ENCODE peak calls at places on chromosomes 3 and 15, in five cellular contexts. One of them, this sample, is unnamed.

GRCh38 chr3:140863481-140864084 is 78.1 kb upstream of the SLC25A36 start:
- DNase-seq in heart left ventricle: no peak
- DNase-seq in hepatocyte: peak; percentile 82
- DNase-seq in cardiac muscle cell: peak; percentile 61
- DNase-seq in right cardiac atrium: no peak
- DNase-seq in this sample: peak; percentile 36

GRCh38 chr3:51886447-51886846 is 11.0 kb upstream of the IQCF5 start:
- DNase-seq in right cardiac atrium: no peak
- DNase-seq in cardiac muscle cell: no peak
- DNase-seq in heart left ventricle: no peak
- DNase-seq in hepatocyte: no peak
- DNase-seq in this sample: no peak

GRCh38 chr3:17753271-17753992 is 11.0 kb upstream of the TBC1D5 start:
- DNase-seq in hepatocyte: no peak
- DNase-seq in heart left ventricle: no peak
- DNase-seq in cardiac muscle cell: no peak
- DNase-seq in right cardiac atrium: peak; percentile 60
- DNase-seq in this sample: no peak

GRCh38 chr3:45756055-45756454 is 40.3 kb downstream of the SLC6A20 start:
- DNase-seq in right cardiac atrium: no peak
- DNase-seq in cardiac muscle cell: no peak
- DNase-seq in hepatocyte: no peak
- DNase-seq in heart left ventricle: no peak
- DNase-seq in this sample: no peak

GRCh38 chr3:117553461-117553860 is 843.9 kb downstream of the TUSC7 start:
- DNase-seq in right cardiac atrium: no peak
- DNase-seq in cardiac muscle cell: peak; percentile 9
- DNase-seq in heart left ventricle: no peak
- DNase-seq in hepatocyte: peak; percentile 37
- DNase-seq in this sample: no peak

GRCh38 chr15:79073336-79073735 is 17.2 kb downstream of the RASGRF1 start:
- DNase-seq in cardiac muscle cell: no peak
- DNase-seq in heart left ventricle: no peak
- DNase-seq in right cardiac atrium: no peak
- DNase-seq in hepatocyte: no peak
- DNase-seq in this sample: no peak

GRCh38 chr3:68958932-68959331 is 26.6 kb upstream of the TAFA4 start:
- DNase-seq in hepatocyte: no peak
- DNase-seq in right cardiac atrium: no peak
- DNase-seq in cardiac muscle cell: no peak
- DNase-seq in heart left ventricle: no peak
- DNase-seq in this sample: no peak

GRCh38 chr3:127688416-127689265 is 15.9 kb downstream of the ABTB1 start:
- DNase-seq in hepatocyte: peak; percentile 30
- DNase-seq in cardiac muscle cell: peak; percentile 34
- DNase-seq in heart left ventricle: peak; percentile 71
- DNase-seq in right cardiac atrium: peak; percentile 80
- DNase-seq in this sample: peak; percentile 1

GRCh38 chr3:126019683-126020082 is 50.7 kb downstream of the ROPN1B start:
- DNase-seq in cardiac muscle cell: no peak
- DNase-seq in hepatocyte: no peak
- DNase-seq in heart left ventricle: no peak
- DNase-seq in right cardiac atrium: no peak
- DNase-seq in this sample: no peak

GRCh38 chr3:52248165-52248541 is 2.6 kb downstream of the PPM1M start:
- DNase-seq in heart left ventricle: no peak
- DNase-seq in hepatocyte: no peak
- DNase-seq in right cardiac atrium: peak; percentile 46
- DNase-seq in cardiac muscle cell: no peak
- DNase-seq in this sample: no peak

GRCh38 chr15:31297221-31297879 is 29.3 kb upstream of the KLF13 start:
- DNase-seq in cardiac muscle cell: no peak
- DNase-seq in heart left ventricle: no peak
- DNase-seq in right cardiac atrium: no peak
- DNase-seq in hepatocyte: no peak
- DNase-seq in this sample: no peak

GRCh38 chr3:104005815-104006214 is 1360.9 kb upstream of the ALCAM start:
- DNase-seq in heart left ventricle: no peak
- DNase-seq in cardiac muscle cell: no peak
- DNase-seq in right cardiac atrium: no peak
- DNase-seq in hepatocyte: no peak
- DNase-seq in this sample: no peak

GRCh38 chr3:58173670-58174472 is 36.9 kb downstream of the DNASE1L3 start:
- DNase-seq in heart left ventricle: peak; percentile 79
- DNase-seq in hepatocyte: peak; percentile 63
- DNase-seq in right cardiac atrium: peak; percentile 81
- DNase-seq in cardiac muscle cell: peak; percentile 24
- DNase-seq in this sample: peak; percentile 94

GRCh38 chr15:28892789-28893610 is 7.2 kb downstream of the APBA2 start:
- DNase-seq in heart left ventricle: no peak
- DNase-seq in hepatocyte: no peak
- DNase-seq in cardiac muscle cell: peak; percentile 31
- DNase-seq in right cardiac atrium: no peak
- DNase-seq in this sample: peak; percentile 47

GRCh38 chr3:120448707-120449650 is 1.8 kb downstream of the FSTL1 start:
- DNase-seq in hepatocyte: peak; percentile 38
- DNase-seq in cardiac muscle cell: peak; percentile 77
- DNase-seq in right cardiac atrium: peak; percentile 60
- DNase-seq in heart left ventricle: no peak
- DNase-seq in this sample: no peak

GRCh38 chr3:197516517-197516889 is 39.3 kb downstream of the BDH1 start:
- DNase-seq in right cardiac atrium: no peak
- DNase-seq in heart left ventricle: no peak
- DNase-seq in hepatocyte: peak; percentile 87
- DNase-seq in cardiac muscle cell: peak; percentile 78
- DNase-seq in this sample: no peak

GRCh38 chr3:111277226-111277625 is 205.6 kb downstream of the NECTIN3 start:
- DNase-seq in hepatocyte: peak; percentile 45
- DNase-seq in right cardiac atrium: no peak
- DNase-seq in cardiac muscle cell: peak; percentile 54
- DNase-seq in heart left ventricle: no peak
- DNase-seq in this sample: no peak

GRCh38 chr3:43236008-43236407 is 50.3 kb upstream of the SNRK start:
- DNase-seq in cardiac muscle cell: no peak
- DNase-seq in right cardiac atrium: no peak
- DNase-seq in heart left ventricle: no peak
- DNase-seq in hepatocyte: no peak
- DNase-seq in this sample: no peak

GRCh38 chr3:55488398-55489055 is 1.4 kb upstream of the WNT5A start:
- DNase-seq in heart left ventricle: no peak
- DNase-seq in cardiac muscle cell: peak; percentile 81
- DNase-seq in hepatocyte: peak; percentile 91
- DNase-seq in right cardiac atrium: peak; percentile 84
- DNase-seq in this sample: peak; percentile 78

GRCh38 chr15:70892912-70893560 is 410 bp downstream of the LRRC49 start:
- DNase-seq in heart left ventricle: no peak
- DNase-seq in cardiac muscle cell: peak; percentile 77
- DNase-seq in right cardiac atrium: no peak
- DNase-seq in hepatocyte: peak; percentile 63
- DNase-seq in this sample: peak; percentile 51

GRCh38 chr3:175212896-175213295 is 353.8 kb downstream of the NAALADL2 start:
- DNase-seq in hepatocyte: no peak
- DNase-seq in heart left ventricle: no peak
- DNase-seq in cardiac muscle cell: peak; percentile 25
- DNase-seq in right cardiac atrium: no peak
- DNase-seq in this sample: no peak

GRCh38 chr15:66123799-66124198 is 129.8 kb downstream of the MEGF11 start:
- DNase-seq in right cardiac atrium: no peak
- DNase-seq in hepatocyte: no peak
- DNase-seq in heart left ventricle: no peak
- DNase-seq in cardiac muscle cell: no peak
- DNase-seq in this sample: no peak

GRCh38 chr3:72380193-72380592 is 468.1 kb downstream of the SHQ1 start:
- DNase-seq in heart left ventricle: no peak
- DNase-seq in cardiac muscle cell: peak; percentile 50
- DNase-seq in right cardiac atrium: no peak
- DNase-seq in hepatocyte: no peak
- DNase-seq in this sample: no peak

GRCh38 chr3:196072313-196072712 is 9.6 kb downstream of the TFRC start:
- DNase-seq in right cardiac atrium: no peak
- DNase-seq in heart left ventricle: no peak
- DNase-seq in hepatocyte: no peak
- DNase-seq in cardiac muscle cell: no peak
- DNase-seq in this sample: no peak
- H3K4me1 ChIP-seq in right cardiac atrium: no peaks in the 10 kb centered on the region
- H3K4me1 ChIP-seq in heart left ventricle: no peaks in the 10 kb centered on the region
- H3K4me1 ChIP-seq in hepatocyte: no peaks in the 10 kb centered on the region
- H3K4me1 ChIP-seq in cardiac muscle cell: no peaks in the 10 kb centered on the region
- H3K4me1 ChIP-seq in this sample: no peaks in the 10 kb centered on the region

GRCh38 chr3:193895409-193895808 is 240.5 kb upstream of the HES1 start:
- DNase-seq in hepatocyte: no peak
- DNase-seq in right cardiac atrium: no peak
- DNase-seq in heart left ventricle: no peak
- DNase-seq in cardiac muscle cell: no peak
- DNase-seq in this sample: no peak
- H3K27ac ChIP-seq in hepatocyte: no peak overlapping the region
- H3K27ac ChIP-seq in right cardiac atrium: no peak overlapping the region
- H3K27ac ChIP-seq in heart left ventricle: no peak overlapping the region
- H3K27ac ChIP-seq in cardiac muscle cell: no peak overlapping the region
- H3K27ac ChIP-seq in this sample: no peak overlapping the region

GRCh38 chr15:98650871-98651481 is 2.6 kb downstream of the IGF1R start:
- DNase-seq in hepatocyte: peak; percentile 43
- DNase-seq in right cardiac atrium: peak; percentile 37
- DNase-seq in cardiac muscle cell: peak; percentile 40
- DNase-seq in heart left ventricle: no peak
- DNase-seq in this sample: peak; percentile 54
- H3K4me1 ChIP-seq in hepatocyte: peaks cover 29% of the 10 kb centered on the region
- H3K4me1 ChIP-seq in right cardiac atrium: peaks cover 2% of the 10 kb centered on the region
- H3K4me1 ChIP-seq in cardiac muscle cell: peaks cover 9% of the 10 kb centered on the region
- H3K4me1 ChIP-seq in heart left ventricle: peaks cover 39% of the 10 kb centered on the region
- H3K4me1 ChIP-seq in this sample: peaks cover 35% of the 10 kb centered on the region

DNA sequence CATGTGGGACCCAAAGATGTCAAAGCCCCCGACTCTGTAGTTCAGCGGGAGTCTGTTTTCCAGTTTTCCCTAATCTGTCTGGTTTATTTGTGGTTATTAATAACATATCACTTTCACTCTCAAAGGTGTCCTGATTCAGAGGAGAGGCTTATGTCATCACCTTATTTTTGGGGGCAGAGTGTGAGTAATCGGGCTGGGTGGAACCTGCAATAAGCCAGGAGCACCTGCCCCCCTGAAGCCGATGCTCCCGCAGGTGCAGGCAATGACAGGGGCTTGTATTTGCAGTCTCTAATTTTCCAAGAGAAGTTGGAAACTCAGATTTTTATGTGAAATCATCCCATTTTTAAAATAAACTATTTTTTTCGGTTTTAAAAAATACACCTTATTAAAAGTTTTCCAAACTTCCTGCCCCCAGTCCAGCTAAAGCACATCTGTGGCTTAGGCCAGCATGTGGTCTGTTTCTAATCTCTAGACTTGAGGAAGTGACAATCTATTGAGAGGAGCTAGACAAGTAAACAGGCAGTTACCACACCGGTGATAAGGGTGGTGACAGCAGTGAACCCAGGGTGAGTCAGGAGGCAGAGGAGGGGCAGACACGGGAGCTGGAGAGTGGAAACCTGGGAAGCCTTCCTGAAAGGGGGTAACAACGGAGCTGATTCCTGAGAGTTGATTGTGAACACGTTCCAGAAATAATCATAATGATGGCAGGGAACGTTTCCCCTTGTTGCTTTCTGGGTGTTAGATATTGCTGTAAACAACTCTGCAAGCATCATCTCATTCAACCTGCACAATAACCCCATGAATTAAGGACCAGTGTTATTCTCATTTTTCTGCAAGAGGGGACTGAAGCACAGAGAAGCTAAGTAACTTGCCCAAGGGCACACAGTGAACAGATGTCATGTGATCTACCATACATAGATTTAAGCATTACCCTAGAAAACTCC is 37.3 kb downstream of the BHLHE40 start:
- DNase-seq in cardiac muscle cell: peak; percentile 60
- DNase-seq in hepatocyte: peak; percentile 82
- DNase-seq in right cardiac atrium: peak; percentile 63
- DNase-seq in heart left ventricle: no peak
- DNase-seq in this sample: no peak
- H3K27ac ChIP-seq in cardiac muscle cell: no peak overlapping the region
- H3K27ac ChIP-seq in hepatocyte: peak overlapping the region; percentile 68
- H3K27ac ChIP-seq in right cardiac atrium: no peak overlapping the region
- H3K27ac ChIP-seq in heart left ventricle: no peak overlapping the region
- H3K27ac ChIP-seq in this sample: no peak overlapping the region

GRCh38 chr3:100465871-100466777 is 26.3 kb upstream of the TMEM45A start:
- DNase-seq in cardiac muscle cell: no peak
- DNase-seq in heart left ventricle: no peak
- DNase-seq in right cardiac atrium: no peak
- DNase-seq in hepatocyte: no peak
- DNase-seq in this sample: no peak
- H3K4me1 ChIP-seq in cardiac muscle cell: no peaks in the 10 kb centered on the region
- H3K4me1 ChIP-seq in heart left ventricle: no peaks in the 10 kb centered on the region
- H3K4me1 ChIP-seq in right cardiac atrium: no peaks in the 10 kb centered on the region
- H3K4me1 ChIP-seq in hepatocyte: no peaks in the 10 kb centered on the region
- H3K4me1 ChIP-seq in this sample: no peaks in the 10 kb centered on the region

DNA sequence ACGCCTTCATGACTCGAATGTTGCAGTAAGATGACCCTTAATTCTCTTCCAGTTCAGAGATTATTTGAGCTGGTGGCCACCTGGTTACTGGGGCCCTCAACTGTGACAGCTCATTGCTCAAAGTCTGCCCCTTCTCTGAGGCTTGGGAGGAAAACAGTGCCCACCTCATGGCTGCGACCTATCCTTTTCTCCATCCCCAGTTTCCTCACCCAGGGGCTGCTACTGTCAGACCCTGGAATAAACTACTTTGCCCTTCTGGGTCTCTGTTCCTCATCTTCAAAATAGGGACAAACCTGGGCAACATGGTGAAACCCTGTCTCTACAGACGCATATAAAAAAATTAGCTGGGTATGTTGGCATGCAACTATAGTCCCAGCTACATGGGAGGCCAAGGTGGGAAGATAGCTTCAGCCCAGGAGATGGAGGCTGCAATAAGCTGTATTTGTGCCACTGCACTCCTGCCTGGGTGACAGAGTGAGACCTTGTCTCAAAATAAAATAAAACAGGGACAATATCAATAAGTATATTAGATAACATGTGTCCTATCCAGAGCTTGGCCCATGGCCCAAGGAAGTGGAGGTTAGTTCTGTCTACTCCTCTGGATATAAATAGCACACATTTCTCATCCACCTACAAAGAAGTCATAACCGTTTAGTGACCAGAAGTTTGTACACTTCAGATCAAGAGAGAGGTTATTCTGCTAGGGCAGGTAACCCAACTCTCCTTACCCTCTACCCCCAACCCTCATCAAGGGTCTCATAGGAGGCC is 2.2 kb upstream of the RASL12 start:
- DNase-seq in cardiac muscle cell: no peak
- DNase-seq in hepatocyte: no peak
- DNase-seq in heart left ventricle: peak; percentile 45
- DNase-seq in right cardiac atrium: no peak
- DNase-seq in this sample: peak; percentile 58
- H3K27ac ChIP-seq in cardiac muscle cell: no peak overlapping the region
- H3K27ac ChIP-seq in hepatocyte: peak overlapping the region; percentile 66
- H3K27ac ChIP-seq in heart left ventricle: peak overlapping the region; percentile 82
- H3K27ac ChIP-seq in right cardiac atrium: peak overlapping the region; percentile 92
- H3K27ac ChIP-seq in this sample: peak overlapping the region; percentile 55

DNA sequence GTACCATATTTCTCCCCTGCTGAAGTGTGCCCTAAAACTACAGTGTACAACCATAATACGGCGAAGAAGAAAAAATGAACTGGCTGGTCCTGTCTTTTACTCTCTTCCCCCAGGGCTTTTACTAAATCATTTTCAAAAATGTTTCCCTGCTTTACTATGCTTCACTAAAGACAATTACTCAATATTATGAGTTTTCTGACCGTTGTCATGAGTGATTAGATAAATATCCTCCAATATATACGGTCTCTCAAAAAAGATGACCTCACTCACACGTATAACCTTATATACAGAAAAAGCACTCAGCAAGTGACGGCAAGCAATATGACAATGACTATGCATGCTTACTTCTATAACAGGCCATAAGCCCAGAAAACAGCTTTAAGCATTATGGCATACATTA is 60.6 kb downstream of the TBL1XR1 start:
- DNase-seq in cardiac muscle cell: no peak
- DNase-seq in heart left ventricle: no peak
- DNase-seq in right cardiac atrium: no peak
- DNase-seq in hepatocyte: no peak
- DNase-seq in this sample: no peak
- H3K4me1 ChIP-seq in cardiac muscle cell: no peaks in the 10 kb centered on the region
- H3K4me1 ChIP-seq in heart left ventricle: peaks cover 20% of the 10 kb centered on the region
- H3K4me1 ChIP-seq in right cardiac atrium: peaks cover 2% of the 10 kb centered on the region
- H3K4me1 ChIP-seq in hepatocyte: peaks cover 6% of the 10 kb centered on the region
- H3K4me1 ChIP-seq in this sample: peaks cover 11% of the 10 kb centered on the region